ENCODE peak calls at places on chromosome 17, in nine cellular contexts. M, N, D, K, I, E, P, Z and H are unnamed samples.

GRCh38 chr17:9824797-9825338 is 856 bp upstream of the GLP2R start:
- DNase-seq in M (no peak), N (no peak), D (no peak), K (no peak), I (no peak), E (no peak), P (no peak), Z (no peak), H (no peak)

GRCh38 chr17:79777166-79777843 is 643 bp upstream of the CBX2 start:
- DNase-seq in M (peak; percentile 69), N (peak; percentile 67), D (peak; percentile 86), K (peak; percentile 80), I (peak; percentile 76), E (peak; percentile 81), P (peak; percentile 71), Z (peak; percentile 84), H (peak; percentile 86)

GRCh38 chr17:16434662-16435061 is 19.3 kb downstream of the TRPV2 start:
- DNase-seq in M (no peak), N (no peak), D (no peak), K (no peak), I (no peak), E (no peak), P (peak; percentile 82), Z (no peak), H (no peak)

GRCh38 chr17:53516643-53517042 is 306.1 kb upstream of the KIF2B start:
- DNase-seq in M (no peak), N (peak; percentile 59), D (peak; percentile 33), K (no peak), I (peak; percentile 51), E (peak; percentile 2), P (peak; percentile 5), Z (peak; percentile 23), H (no peak)

GRCh38 chr17:61815863-61816523 is 47.3 kb downstream of the BRIP1 start:
- DNase-seq in M (no peak), N (no peak), D (no peak), K (no peak), I (peak; percentile 16), E (no peak), P (no peak), Z (no peak), H (no peak)

GRCh38 chr17:40547079-40547784 is 18.0 kb downstream of the CCR7 start:
- DNase-seq in M (no peak), N (no peak), D (peak; percentile 34), K (peak; percentile 65), I (no peak), E (no peak), P (no peak), Z (no peak), H (no peak)

GRCh38 chr17:57115377-57115776 is 30.3 kb downstream of the AKAP1 start:
- DNase-seq in M (no peak), N (no peak), D (no peak), K (no peak), I (no peak), E (no peak), P (no peak), Z (no peak), H (no peak)

GRCh38 chr17:4261452-4261851 is 2.3 kb downstream of the ANKFY1 start:
- DNase-seq in M (no peak), N (no peak), D (no peak), K (no peak), I (peak; percentile 37), E (no peak), P (peak; percentile 47), Z (peak; percentile 41), H (no peak)

GRCh38 chr17:47013341-47013740 is 34.3 kb upstream of the RPRML start:
- DNase-seq in M (no peak), N (no peak), D (no peak), K (no peak), I (no peak), E (no peak), P (no peak), Z (no peak), H (no peak)

GRCh38 chr17:78873519-78874340 is 29.3 kb downstream of the CEP295NL start:
- DNase-seq in M (no peak), N (no peak), D (no peak), K (no peak), I (no peak), E (peak; percentile 21), P (no peak), Z (peak; percentile 35), H (peak; percentile 72)

GRCh38 chr17:58531661-58532554 is 17.5 kb upstream of the MTMR4 start:
- DNase-seq in M (peak; percentile 72), N (peak; percentile 55), D (peak; percentile 75), K (peak; percentile 70), I (peak; percentile 60), E (peak; percentile 74), P (peak; percentile 95), Z (peak; percentile 23), H (peak; percentile 65)
- H3K4me3 ChIP-seq in M (peak overlapping the region; percentile 78), N (peak overlapping the region; percentile 61), D (peak overlapping the region; percentile 33), K (peak overlapping the region; percentile 28), I (peak overlapping the region; percentile 24), E (peak overlapping the region; percentile 47), P (peak overlapping the region; percentile 71), Z (peak overlapping the region; percentile 46), H (peak overlapping the region; percentile 39)

GRCh38 chr17:41976142-41976768 is 9.7 kb downstream of the CNP start:
- DNase-seq in M (no peak), N (no peak), D (no peak), K (no peak), I (no peak), E (no peak), P (peak; percentile 22), Z (no peak), H (no peak)
- H3K36me3 ChIP-seq in M (peaks cover 3% of the 10 kb centered on the region), N (peaks cover 58% of the 10 kb centered on the region), D (peaks cover 91% of the 10 kb centered on the region), K (peaks cover 70% of the 10 kb centered on the region), I (peaks cover 14% of the 10 kb centered on the region), E (peaks cover 85% of the 10 kb centered on the region), P (peaks cover 46% of the 10 kb centered on the region), Z (peaks cover 25% of the 10 kb centered on the region), H (peaks cover 87% of the 10 kb centered on the region)

DNA sequence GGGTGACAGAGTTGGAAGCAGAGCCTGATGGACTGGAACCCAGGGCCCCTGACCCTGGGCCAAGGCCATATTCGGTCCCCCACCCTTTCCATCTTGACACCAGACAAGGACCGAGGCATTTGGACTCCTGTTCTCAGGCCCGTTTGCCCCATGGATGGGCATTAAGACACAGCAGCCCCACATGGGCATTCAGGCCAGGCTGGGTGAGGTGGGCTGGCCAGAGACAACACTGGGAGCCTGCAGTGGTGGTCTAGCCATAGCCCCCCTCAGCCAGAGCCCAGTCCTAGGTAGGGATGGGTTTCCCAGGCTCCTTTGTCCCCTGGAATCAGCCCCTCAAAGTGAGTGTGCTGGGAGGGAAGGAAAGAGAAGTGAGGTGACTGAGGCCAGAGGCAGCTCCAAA is 1.6 kb downstream of the PDK2 start:
- DNase-seq in M (peak; percentile 29), N (no peak), D (no peak), K (no peak), I (no peak), E (no peak), P (no peak), Z (no peak), H (no peak)
- H3K4me3 ChIP-seq in M (no peak overlapping the region), N (no peak overlapping the region), D (no peak overlapping the region), K (peak overlapping the region; percentile 97), I (no peak overlapping the region), E (peak overlapping the region; percentile 95), P (no peak overlapping the region), Z (no peak overlapping the region), H (no peak overlapping the region)

DNA sequence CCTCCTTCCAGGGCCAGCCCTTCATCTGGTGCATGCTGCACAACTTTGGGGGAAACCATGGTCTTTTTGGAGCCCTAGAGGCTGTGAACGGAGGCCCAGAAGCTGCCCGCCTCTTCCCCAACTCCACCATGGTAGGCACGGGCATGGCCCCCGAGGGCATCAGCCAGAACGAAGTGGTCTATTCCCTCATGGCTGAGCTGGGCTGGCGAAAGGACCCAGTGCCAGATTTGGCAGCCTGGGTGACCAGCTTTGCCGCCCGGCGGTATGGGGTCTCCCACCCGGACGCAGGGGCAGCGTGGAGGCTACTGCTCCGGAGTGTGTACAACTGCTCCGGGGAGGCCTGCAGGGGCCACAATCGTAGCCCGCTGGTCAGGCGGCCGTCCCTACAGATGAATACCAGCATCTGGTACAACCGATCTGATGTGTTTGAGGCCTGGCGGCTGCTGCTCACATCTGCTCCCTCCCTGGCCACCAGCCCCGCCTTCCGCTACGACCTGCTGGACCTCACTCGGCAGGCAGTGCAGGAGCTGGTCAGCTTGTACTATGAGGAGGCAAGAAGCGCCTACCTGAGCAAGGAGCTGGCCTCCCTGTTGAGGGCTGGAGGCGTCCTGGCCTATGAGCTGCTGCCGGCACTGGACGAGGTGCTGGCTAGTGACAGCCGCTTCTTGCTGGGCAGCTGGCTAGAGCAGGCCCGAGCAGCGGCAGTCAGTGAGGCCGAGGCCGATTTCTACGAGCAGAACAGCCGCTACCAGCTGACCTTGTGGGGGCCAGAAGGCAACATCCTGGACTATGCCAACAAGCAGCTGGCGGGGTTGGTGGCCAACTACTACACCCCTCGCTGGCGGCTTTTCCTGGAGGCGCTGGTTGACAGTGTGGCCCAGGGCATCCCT is 7.4 kb downstream of the NAGLU start:
- DNase-seq in M (no peak), N (no peak), D (no peak), K (no peak), I (no peak), E (no peak), P (peak; percentile 45), Z (no peak), H (no peak)
- H3K36me3 ChIP-seq in M (no peaks in the 10 kb centered on the region), N (peaks cover 2% of the 10 kb centered on the region), D (peaks cover 31% of the 10 kb centered on the region), K (peaks cover 20% of the 10 kb centered on the region), I (no peaks in the 10 kb centered on the region), E (peaks cover 63% of the 10 kb centered on the region), P (peaks cover 3% of the 10 kb centered on the region), Z (no peaks in the 10 kb centered on the region), H (peaks cover 44% of the 10 kb centered on the region)

GRCh38 chr17:74361613-74362391 is at the start of gene BTBD17:
- DNase-seq in M (no peak), N (peak; percentile 49), D (peak; percentile 74), K (no peak), I (peak; percentile 32), E (peak; percentile 50), P (peak; percentile 97), Z (peak; percentile 75), H (no peak)
- H3K4me3 ChIP-seq in M (no peak within 1 kb of the TSS), N (no peak within 1 kb of the TSS), D (no peak within 1 kb of the TSS), K (no peak within 1 kb of the TSS), I (no peak within 1 kb of the TSS), E (no peak within 1 kb of the TSS), P (no peak within 1 kb of the TSS), Z (peak within 1 kb of the TSS; percentile 35), H (no peak within 1 kb of the TSS)